ENCODE peak calls at places on chromosomes 12 and 14, in ten cellular contexts. K is PC-9, A is GM10248, M is testis, T is progenitor cell of endocrine pancreas, H is fibroblast of lung, C is GM23338, W is heart left ventricle, O is AG09309, Z is cardiac muscle cell. P is an unnamed sample.

GRCh38 chr14:75013290-75013689 is 10.6 kb downstream of the EIF2B2 start:
- DNase-seq in K (no peak), A (no peak), M (peak; percentile 65), T (no peak), H (no peak), C (no peak), W (peak; percentile 29), O (no peak), Z (no peak), P (no peak)

GRCh38 chr12:66288121-66288520 is 14.2 kb upstream of the HELB start:
- DNase-seq in K (no peak), A (no peak), M (no peak), T (no peak), H (no peak), C (no peak), W (no peak), O (no peak), Z (no peak), P (no peak)

GRCh38 chr12:54000105-54000773 is at the start of gene HOXC9:
- DNase-seq in K (no peak), A (no peak), M (no peak), T (no peak), H (no peak), C (no peak), W (no peak), O (no peak), Z (no peak), P (no peak)

GRCh38 chr14:92704036-92704804 is 44.2 kb downstream of the LGMN start:
- DNase-seq in K (no peak), A (peak; percentile 87), M (no peak), T (no peak), H (no peak), C (no peak), W (no peak), O (no peak), Z (no peak), P (no peak)

GRCh38 chr12:124445121-124445718 is 122.2 kb downstream of the NCOR2 start:
- DNase-seq in K (no peak), A (no peak), M (peak; percentile 88), T (no peak), H (no peak), C (no peak), W (no peak), O (no peak), Z (no peak), P (no peak)

GRCh38 chr14:45070215-45070614 is 13.7 kb upstream of the PRPF39 start:
- DNase-seq in K (no peak), A (no peak), M (no peak), T (no peak), H (peak; percentile 13), C (no peak), W (no peak), O (no peak), Z (no peak), P (no peak)

GRCh38 chr12:18864900-18865561 is 127.1 kb downstream of the CAPZA3 start:
- DNase-seq in K (no peak), A (no peak), M (no peak), T (no peak), H (peak; percentile 71), C (no peak), W (peak; percentile 15), O (peak; percentile 48), Z (peak; percentile 50), P (peak; percentile 22)

GRCh38 chr12:89461649-89462612 is 62.7 kb downstream of the GALNT4 start:
- DNase-seq in K (peak; percentile 66), A (peak; percentile 38), M (no peak), T (no peak), H (peak; percentile 68), C (peak; percentile 76), W (no peak), O (peak; percentile 70), Z (peak; percentile 84), P (no peak)

GRCh38 chr14:44317433-44317746 is 189.7 kb downstream of the FSCB start:
- DNase-seq in K (no peak), A (no peak), M (no peak), T (no peak), H (no peak), C (no peak), W (no peak), O (no peak), Z (no peak), P (no peak)

GRCh38 chr14:33556382-33557121 is 394.3 kb downstream of the EGLN3 start:
- DNase-seq in K (peak; percentile 79), A (no peak), M (no peak), T (no peak), H (peak; percentile 65), C (no peak), W (no peak), O (no peak), Z (peak; percentile 68), P (no peak)

GRCh38 chr12:89461190-89461589 is 63.4 kb downstream of the GALNT4 start:
- DNase-seq in K (no peak), A (no peak), M (no peak), T (no peak), H (no peak), C (no peak), W (no peak), O (no peak), Z (peak; percentile 37), P (no peak)

GRCh38 chr12:116698131-116698495 is 39.8 kb downstream of the SPRING1 start:
- DNase-seq in K (peak; percentile 81), A (no peak), M (no peak), T (no peak), H (no peak), C (no peak), W (no peak), O (no peak), Z (no peak), P (peak; percentile 28)

GRCh38 chr12:109580684-109581333 is 7.2 kb downstream of the MVK start:
- DNase-seq in K (no peak), A (no peak), M (no peak), T (no peak), H (no peak), C (no peak), W (no peak), O (no peak), Z (no peak), P (no peak)

GRCh38 chr12:109581856-109582255 is 8.3 kb downstream of the MVK start:
- DNase-seq in K (peak; percentile 89), A (no peak), M (no peak), T (no peak), H (peak; percentile 69), C (no peak), W (no peak), O (no peak), Z (peak; percentile 37), P (peak; percentile 28)

GRCh38 chr12:109583733-109584132 is 10.1 kb downstream of the MVK start:
- DNase-seq in K (no peak), A (no peak), M (no peak), T (no peak), H (no peak), C (no peak), W (no peak), O (no peak), Z (no peak), P (no peak)

GRCh38 chr12:109581334-109581691 is 7.7 kb downstream of the MVK start:
- DNase-seq in K (no peak), A (no peak), M (no peak), T (no peak), H (no peak), C (no peak), W (no peak), O (no peak), Z (no peak), P (no peak)

DNA sequence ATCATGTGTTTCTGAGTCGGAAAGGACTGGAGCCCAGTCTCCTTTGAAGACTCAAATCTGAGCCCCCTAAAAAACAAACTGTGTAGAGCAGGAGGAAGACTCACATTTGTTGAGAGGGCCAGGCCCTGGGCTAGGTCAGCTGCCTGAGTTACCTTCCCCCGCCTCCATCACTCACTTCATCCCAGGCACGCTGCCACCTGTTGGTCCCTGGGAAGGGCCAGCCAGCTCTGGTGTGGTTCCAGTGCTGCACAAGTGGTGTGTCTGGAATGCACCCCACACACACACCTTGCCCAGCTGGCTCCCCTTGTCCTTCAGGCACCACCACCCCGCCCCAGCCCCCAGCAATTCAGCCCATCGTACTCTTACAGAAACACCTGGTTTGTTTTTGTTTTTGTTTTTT is 9.0 kb downstream of the MVK start:
- DNase-seq in K (peak; percentile 41), A (no peak), M (no peak), T (no peak), H (no peak), C (peak; percentile 49), W (no peak), O (no peak), Z (no peak), P (peak; percentile 39)
- TF ChIP-seq CTCF in K (no peak), A (no peak), M (no peak), T (no peak), H (no peak), C (no peak), W (no peak), O (no peak), Z (no peak), P (no peak)

GRCh38 chr12:97312570-97313135 is 150.0 kb upstream of the RMST start:
- DNase-seq in K (no peak), A (no peak), M (no peak), T (no peak), H (no peak), C (peak; percentile 79), W (no peak), O (no peak), Z (no peak), P (no peak)
- TF ChIP-seq CTCF in K (no peak), A (no peak), M (no peak), T (no peak), H (no peak), C (peak; percentile 45), W (no peak), O (no peak), Z (no peak), P (no peak)

GRCh38 chr12:69094606-69095216 is 144.7 kb upstream of the CPSF6 start:
- DNase-seq in K (no peak), A (no peak), M (no peak), T (no peak), H (no peak), C (no peak), W (no peak), O (no peak), Z (no peak), P (no peak)
- TF ChIP-seq CTCF in K (no peak), A (no peak), M (no peak), T (no peak), H (no peak), C (no peak), W (no peak), O (no peak), Z (no peak), P (no peak)

DNA sequence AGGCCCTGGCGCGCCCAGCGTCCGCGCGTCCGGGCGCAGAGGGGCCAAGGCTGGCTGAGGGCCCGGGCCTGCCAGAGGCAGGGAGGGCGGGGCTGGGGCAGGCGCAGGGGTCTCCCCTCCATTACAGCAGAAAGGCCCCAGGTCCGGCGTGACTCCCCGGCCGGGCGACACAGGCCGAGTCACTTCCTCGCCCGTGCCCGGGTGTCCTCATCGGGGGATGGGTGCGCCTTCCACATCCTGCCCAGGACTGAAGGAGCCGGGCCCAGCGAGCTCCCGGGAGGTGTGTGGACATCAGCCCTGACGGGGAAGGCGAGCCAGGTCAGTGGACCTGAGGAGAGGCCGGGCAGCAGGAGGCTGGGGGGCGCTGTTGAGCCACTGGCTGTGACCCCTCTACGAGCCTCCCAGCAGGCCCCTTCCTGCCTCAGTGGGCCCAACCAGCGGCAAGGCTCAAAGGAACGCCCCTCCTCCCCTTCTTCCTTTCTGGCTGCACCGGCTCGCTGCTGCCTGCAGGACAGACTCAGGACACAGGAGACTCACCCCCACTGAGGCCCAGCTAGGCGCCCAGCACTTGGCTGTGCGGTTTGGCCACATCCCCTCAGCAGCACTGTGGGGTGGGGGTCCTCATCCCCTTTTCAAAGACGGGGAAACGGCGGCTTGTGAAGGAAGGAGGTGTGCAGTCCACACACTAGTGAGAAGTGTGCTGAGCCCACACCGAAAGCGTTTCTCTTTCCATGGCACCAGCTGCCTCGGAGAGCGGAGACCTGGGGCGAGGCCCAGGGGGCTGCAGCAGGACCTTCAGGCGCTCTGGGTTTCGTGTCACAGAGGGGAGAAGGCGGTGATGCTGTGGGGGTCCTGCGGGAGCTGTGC is 606 bp downstream of the TNFAIP2 start:
- DNase-seq in K (peak; percentile 77), A (no peak), M (peak; percentile 62), T (no peak), H (no peak), C (peak; percentile 70), W (peak; percentile 63), O (no peak), Z (peak; percentile 52), P (peak; percentile 64)
- TF ChIP-seq CTCF in K (peak; percentile 82), A (peak; percentile 49), M (peak; percentile 31), T (peak; percentile 35), H (peak; percentile 42), C (peak; percentile 52), W (peak; percentile 31), O (peak; percentile 56), Z (peak; percentile 49), P (no peak)

P was measured in Calu3.